ENCODE peak calls at places on chromosomes 16 and 17, in four cellular contexts. T is HCT116, S is GM12878, Y is K562. G is an unnamed sample.

GRCh38 chr17:82752371-82753200 is 721 bp downstream of the TBCD start:
- DNase-seq in Y (peak), S (no peak), T (no peak), G (peak)

GRCh38 chr17:7220593-7221280 is 999 bp downstream of the ACADVL start:
- DNase-seq in T (no peak), S (no peak), Y (no peak), G (peak)

GRCh38 chr16:86775401-86775985 is 197.1 kb downstream of the FOXL1 start:
- DNase-seq in S (no peak), T (no peak), Y (no peak), G (no peak)

GRCh38 chr16:89031715-89032659 is 55.0 kb upstream of the CBFA2T3 start:
- DNase-seq in Y (no peak), T (no peak), S (peak), G (no peak)

GRCh38 chr16:27428035-27428785 is 26.2 kb downstream of the IL21R start:
- DNase-seq in S (no peak), T (no peak), Y (no peak), G (peak)

GRCh38 chr17:72916991-72917390 is 175.5 kb downstream of the SLC39A11 start:
- DNase-seq in S (no peak), Y (no peak), T (no peak), G (no peak)

GRCh38 chr17:48307814-48308411 is 122.1 kb downstream of the SKAP1 start:
- DNase-seq in Y (peak), S (no peak), T (peak), G (peak)

GRCh38 chr16:12449795-12450194 is 353.9 kb downstream of the CPPED1 start:
- DNase-seq in S (no peak), Y (no peak), T (no peak), G (no peak)

GRCh38 chr16:58492066-58492465 is 7.9 kb upstream of the NDRG4 start:
- DNase-seq in Y (no peak), S (no peak), T (no peak), G (no peak)

GRCh38 chr17:10875984-10876555 is 38.2 kb upstream of the PIRT start:
- DNase-seq in Y (peak), S (no peak), T (peak), G (peak)

GRCh38 chr17:43983515-43984411 is 20.7 kb upstream of the NAGS start:
- DNase-seq in T (no peak), Y (peak), S (no peak), G (no peak)

GRCh38 chr16:25177831-25178688 is 38.7 kb upstream of the AQP8 start:
- DNase-seq in Y (no peak), T (no peak), S (no peak), G (no peak)

GRCh38 chr16:81040837-81041236 is 5.2 kb downstream of the ATMIN start:
- DNase-seq in S (no peak), Y (no peak), T (no peak), G (no peak)

GRCh38 chr16:81035398-81035974 is at the start of gene ATMIN:
- DNase-seq in S (peak), T (peak), Y (peak), G (peak)

GRCh38 chr16:81036751-81037350 is 1.2 kb downstream of the ATMIN start:
- DNase-seq in T (no peak), Y (no peak), S (no peak), G (no peak)

GRCh38 chr16:81041696-81042095 is 6.1 kb downstream of the ATMIN start:
- DNase-seq in S (no peak), Y (no peak), T (no peak), G (no peak)

GRCh38 chr16:81035975-81036750 is 521 bp downstream of the ATMIN start:
- DNase-seq in T (no peak), S (no peak), Y (peak), G (peak)
- TF ChIP-seq JUND in T (no peak), S (no peak), Y (no peak), G (no peak)

DNA sequence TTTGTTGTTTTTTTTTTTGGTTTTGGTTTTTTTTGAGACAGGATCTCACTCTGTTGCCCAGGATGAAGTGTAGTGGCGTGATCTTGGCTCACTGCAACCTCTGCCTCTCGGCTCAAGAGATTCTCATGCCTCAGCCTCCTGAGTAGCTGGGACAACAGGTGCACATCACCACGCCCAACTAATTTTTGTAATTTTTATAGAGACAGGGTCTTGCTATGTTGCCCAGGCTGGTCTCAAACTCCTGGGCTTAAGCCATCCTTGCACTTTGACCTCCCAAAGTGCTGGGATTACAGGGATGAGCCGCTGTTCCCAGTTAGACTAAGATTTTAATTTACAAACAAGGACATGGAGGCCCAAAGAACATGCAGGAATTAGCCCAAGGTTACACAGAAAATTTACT is 91.8 kb upstream of the NOL11 start:
- DNase-seq in T (no peak), S (no peak), Y (no peak), G (no peak)
- TF ChIP-seq JUND in T (no peak), S (no peak), Y (no peak), G (no peak)

GRCh38 chr17:45115871-45116270 is 16.4 kb downstream of the PLCD3 start:
- DNase-seq in T (no peak), S (no peak), Y (no peak), G (no peak)

GRCh38 chr17:45116434-45117016 is 15.8 kb downstream of the PLCD3 start:
- DNase-seq in Y (no peak), S (no peak), T (no peak), G (no peak)

GRCh38 chr17:45118691-45119090 is 13.6 kb downstream of the PLCD3 start:
- DNase-seq in S (no peak), T (no peak), Y (no peak), G (no peak)

GRCh38 chr17:45117848-45118646 is 14.3 kb downstream of the PLCD3 start:
- DNase-seq in T (no peak), S (no peak), Y (no peak), G (no peak)

DNA sequence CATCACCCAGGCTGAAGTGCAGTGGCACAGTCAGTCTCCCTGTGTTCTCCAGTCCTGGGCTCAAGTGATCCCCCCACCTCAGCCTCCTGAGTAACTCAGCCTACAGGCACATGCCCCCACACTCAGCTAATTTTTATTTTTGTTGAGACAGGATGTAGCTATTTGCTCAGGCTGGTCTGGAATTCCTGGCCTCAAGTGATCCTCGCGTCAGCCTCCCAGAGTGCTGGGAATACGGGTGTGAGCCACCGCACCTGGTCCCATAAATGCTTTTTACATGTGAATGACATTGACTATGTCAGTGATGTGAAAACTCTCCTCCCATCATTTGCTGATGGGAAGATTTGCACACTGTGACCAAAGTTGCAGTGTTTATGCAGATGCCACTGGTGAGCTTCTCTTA is 15.0 kb downstream of the PLCD3 start:
- DNase-seq in S (no peak), T (no peak), Y (no peak), G (no peak)
- TF ChIP-seq JUND in S (no peak), T (no peak), Y (no peak), G (no peak)

GRCh38 chr17:77320501-77321256 is 179.9 kb downstream of the SEC14L1 start:
- DNase-seq in T (no peak), Y (peak), S (peak), G (no peak)
- TF ChIP-seq JUND in T (no peak), Y (peak), S (no peak), G (no peak)

GRCh38 chr17:57919912-57920311 is 35.3 kb downstream of the CUEDC1 start:
- DNase-seq in T (no peak), S (no peak), Y (no peak), G (no peak)

GRCh38 chr17:57924677-57925076 is 30.5 kb downstream of the CUEDC1 start:
- DNase-seq in Y (no peak), T (no peak), S (no peak), G (no peak)

GRCh38 chr17:57923182-57923872 is 31.9 kb downstream of the CUEDC1 start:
- DNase-seq in S (no peak), T (no peak), Y (no peak), G (no peak)

GRCh38 chr17:57918017-57918895 is 37.0 kb downstream of the CUEDC1 start:
- DNase-seq in S (no peak), T (no peak), Y (peak), G (peak)

GRCh38 chr17:57921342-57921741 is 33.9 kb downstream of the CUEDC1 start:
- DNase-seq in T (no peak), Y (no peak), S (no peak), G (no peak)
- TF ChIP-seq JUND in T (no peak), Y (no peak), S (no peak), G (no peak)

GRCh38 chr16:17723735-17724134 is 253.0 kb upstream of the XYLT1 start:
- DNase-seq in Y (no peak), S (no peak), T (no peak), G (no peak)

GRCh38 chr16:17729820-17730219 is 259.1 kb upstream of the XYLT1 start:
- DNase-seq in T (no peak), Y (no peak), S (no peak), G (no peak)

GRCh38 chr16:17718495-17718894 is 247.7 kb upstream of the XYLT1 start:
- DNase-seq in S (no peak), T (no peak), Y (no peak), G (no peak)

DNA sequence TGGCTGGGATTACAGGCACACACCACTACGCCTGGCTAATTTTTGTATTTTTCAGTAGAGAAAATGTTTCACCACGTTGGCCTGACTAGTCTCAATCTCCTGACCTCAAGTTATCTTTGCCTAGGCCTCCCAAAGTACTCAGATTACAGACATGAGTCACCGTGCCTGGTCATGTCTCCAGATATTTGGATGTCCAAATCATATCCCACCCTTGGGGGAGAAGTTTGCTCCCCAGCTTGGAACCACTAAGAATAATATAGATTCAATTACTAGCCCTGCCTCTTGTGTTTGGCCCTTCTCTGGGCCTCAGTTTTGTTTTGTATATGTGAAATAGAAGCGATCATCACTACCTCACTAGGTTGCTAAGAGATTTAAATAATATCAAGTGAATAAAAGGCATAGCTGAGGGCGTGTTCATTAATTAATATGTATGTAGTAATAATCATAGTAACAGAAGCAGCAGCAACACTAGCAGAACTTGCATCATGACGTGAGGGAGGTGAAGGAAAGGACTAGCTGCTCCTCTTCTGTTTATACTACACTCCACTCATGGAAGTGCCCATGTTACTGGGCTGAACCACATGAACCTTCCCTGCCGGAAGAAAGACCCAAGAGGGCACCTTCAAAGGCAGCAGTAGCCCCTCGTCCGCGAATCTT is 253.6 kb upstream of the XYLT1 start:
- DNase-seq in T (no peak), Y (no peak), S (no peak), G (no peak)
- TF ChIP-seq JUND in T (no peak), Y (peak), S (no peak), G (no peak)

GRCh38 chr17:67863624-67864247 is 38.4 kb downstream of the BPTF start:
- DNase-seq in S (no peak), T (no peak), Y (no peak), G (no peak)
- TF ChIP-seq JUND in S (no peak), T (no peak), Y (no peak), G (no peak)

GRCh38 chr17:76207268-76207667 is 33.0 kb downstream of the RNF157 start:
- DNase-seq in Y (no peak), T (no peak), S (no peak), G (no peak)

GRCh38 chr17:76207670-76208069 is 32.6 kb downstream of the RNF157 start:
- DNase-seq in Y (no peak), S (no peak), T (no peak), G (no peak)

GRCh38 chr17:76213491-76213890 is 26.8 kb downstream of the RNF157 start:
- DNase-seq in S (no peak), Y (no peak), T (no peak), G (no peak)

GRCh38 chr17:76204277-76204676 is 36.0 kb downstream of the RNF157 start:
- DNase-seq in Y (no peak), T (no peak), S (no peak), G (no peak)

DNA sequence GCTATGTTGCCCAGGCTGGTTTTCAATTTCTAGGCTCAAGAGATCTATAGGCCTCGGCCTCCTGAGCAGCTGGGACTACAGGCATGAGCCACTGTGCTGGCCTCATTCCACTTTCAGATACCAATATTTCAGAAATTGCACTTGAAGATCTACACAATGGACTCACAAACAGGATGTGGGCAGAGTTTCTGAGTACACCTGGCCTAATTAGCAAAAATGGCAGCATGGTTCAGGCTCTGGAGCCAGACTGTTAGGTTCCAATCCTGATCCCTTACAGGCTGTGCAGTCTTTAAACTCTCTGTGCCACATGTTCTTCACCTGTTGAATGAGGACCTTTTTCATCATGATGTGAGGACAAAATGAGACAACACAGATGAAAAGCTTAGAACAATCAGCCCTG is 32.2 kb downstream of the RNF157 start:
- DNase-seq in Y (no peak), S (peak), T (no peak), G (no peak)
- TF ChIP-seq JUND in Y (no peak), S (no peak), T (no peak), G (no peak)

GRCh38 chr17:81693491-81694360 is 9.4 kb upstream of the MRPL12 start:
- DNase-seq in T (no peak), Y (peak), S (no peak), G (no peak)
- TF ChIP-seq JUND in T (no peak), Y (no peak), S (no peak), G (no peak)

G was measured in T47D.